ENCODE peak calls at places on chromosomes 3 and 15, in eight cellular contexts. R is transverse colon; V is tibial nerve; K is cardiac muscle cell; H is brain microvascular endothelial cell; L is left ventricle myocardium inferior; G is A673; J is CD8-positive, alpha-beta T cell. W is an unnamed sample.

GRCh38 chr3:126886217-126886616 is 96.7 kb upstream of the PLXNA1 start:
- DNase-seq in R (no peak), V (no peak), K (no peak), H (peak; percentile 52), L (no peak), G (no peak), J (no peak), W (no peak)

GRCh38 chr3:24521306-24522154 is 26.9 kb upstream of the THRB start:
- DNase-seq in R (peak; percentile 62), V (peak; percentile 14), K (peak; percentile 71), H (no peak), L (peak; percentile 76), G (peak; percentile 22), J (no peak), W (peak; percentile 30)

GRCh38 chr3:139355502-139355901 is 11.7 kb downstream of the MRPS22 start:
- DNase-seq in R (no peak), V (no peak), K (no peak), H (no peak), L (no peak), G (no peak), J (no peak), W (no peak)

GRCh38 chr3:52153389-52154096 is 680 bp downstream of the POC1A start:
- DNase-seq in R (peak; percentile 59), V (no peak), K (peak; percentile 13), H (peak; percentile 2), L (no peak), G (no peak), J (no peak), W (peak; percentile 19)

GRCh38 chr3:10437272-10437994 is 68.0 kb downstream of the ATP2B2 start:
- DNase-seq in R (no peak), V (no peak), K (no peak), H (peak; percentile 78), L (no peak), G (peak; percentile 51), J (peak; percentile 29), W (no peak)

GRCh38 chr3:44029100-44029499 is 212.6 kb upstream of the TOPAZ1 start:
- DNase-seq in R (no peak), V (no peak), K (no peak), H (no peak), L (no peak), G (no peak), J (no peak), W (no peak)

GRCh38 chr3:51659942-51660341 is 11.1 kb upstream of the TEX264 start:
- DNase-seq in R (no peak), V (no peak), K (no peak), H (no peak), L (no peak), G (no peak), J (no peak), W (no peak)

GRCh38 chr3:10189557-10190374 is 25.0 kb downstream of the IRAK2 start:
- DNase-seq in R (peak; percentile 78), V (peak; percentile 76), K (no peak), H (no peak), L (peak; percentile 86), G (peak; percentile 74), J (no peak), W (no peak)

GRCh38 chr3:134471521-134472193 is 14.1 kb downstream of the ANAPC13 start:
- DNase-seq in R (no peak), V (no peak), K (no peak), H (peak; percentile 56), L (no peak), G (no peak), J (no peak), W (no peak)

GRCh38 chr3:44048949-44049348 is 192.7 kb upstream of the TOPAZ1 start:
- DNase-seq in R (no peak), V (no peak), K (no peak), H (no peak), L (no peak), G (no peak), J (no peak), W (no peak)

GRCh38 chr15:79872358-79873017 is 24.3 kb downstream of the MTHFS start:
- DNase-seq in R (no peak), V (no peak), K (no peak), H (peak; percentile 78), L (no peak), G (no peak), J (peak; percentile 10), W (no peak)

GRCh38 chr15:57216288-57216687 is 160.0 kb upstream of the CGNL1 start:
- DNase-seq in R (no peak), V (no peak), K (no peak), H (peak; percentile 89), L (no peak), G (peak; percentile 78), J (no peak), W (no peak)

GRCh38 chr3:129013491-129013891 is 12.4 kb downstream of the EFCC1 start:
- DNase-seq in R (no peak), V (no peak), K (no peak), H (no peak), L (no peak), G (no peak), J (no peak), W (no peak)

DNA sequence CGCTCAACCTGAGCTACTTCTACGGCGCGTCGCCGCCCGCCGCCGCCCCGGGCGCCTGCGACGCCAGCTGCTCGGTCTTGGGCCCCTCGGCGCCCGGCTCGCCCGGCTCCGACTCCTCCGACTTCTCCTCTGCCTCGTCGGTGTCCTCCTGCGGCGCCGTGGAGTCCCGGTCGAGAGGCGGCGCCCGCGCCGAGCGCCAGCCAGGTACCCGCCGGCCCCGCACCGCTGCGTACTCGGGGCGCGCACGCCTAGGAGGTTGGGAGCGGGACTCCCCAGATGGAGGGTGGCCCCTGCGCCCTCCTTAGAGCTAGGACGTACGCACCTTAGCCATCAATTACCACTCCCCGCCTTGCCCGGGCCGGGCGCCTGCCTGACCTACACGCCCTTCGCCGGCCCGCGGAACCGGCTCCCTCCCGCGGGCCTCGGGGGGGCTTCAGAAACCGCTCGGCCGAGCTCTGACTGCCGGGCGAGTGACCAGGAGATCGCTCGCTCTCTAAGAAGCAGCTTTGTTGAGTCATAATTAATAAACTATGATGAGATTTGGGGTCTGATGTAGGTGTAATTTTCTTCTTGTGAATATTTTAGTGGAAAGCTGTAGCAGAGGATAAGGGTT is 506 bp downstream of the NFKBIZ start:
- DNase-seq in R (peak; percentile 52), V (peak; percentile 16), K (peak; percentile 52), H (no peak), L (peak; percentile 51), G (peak; percentile 61), J (peak; percentile 32), W (no peak)
- TF ChIP-seq CTCF in R (no peak), V (peak; percentile 5), K (no peak), H (no peak), L (peak; percentile 17), G (peak; percentile 16), J (no peak), W (peak; percentile 30)

DNA sequence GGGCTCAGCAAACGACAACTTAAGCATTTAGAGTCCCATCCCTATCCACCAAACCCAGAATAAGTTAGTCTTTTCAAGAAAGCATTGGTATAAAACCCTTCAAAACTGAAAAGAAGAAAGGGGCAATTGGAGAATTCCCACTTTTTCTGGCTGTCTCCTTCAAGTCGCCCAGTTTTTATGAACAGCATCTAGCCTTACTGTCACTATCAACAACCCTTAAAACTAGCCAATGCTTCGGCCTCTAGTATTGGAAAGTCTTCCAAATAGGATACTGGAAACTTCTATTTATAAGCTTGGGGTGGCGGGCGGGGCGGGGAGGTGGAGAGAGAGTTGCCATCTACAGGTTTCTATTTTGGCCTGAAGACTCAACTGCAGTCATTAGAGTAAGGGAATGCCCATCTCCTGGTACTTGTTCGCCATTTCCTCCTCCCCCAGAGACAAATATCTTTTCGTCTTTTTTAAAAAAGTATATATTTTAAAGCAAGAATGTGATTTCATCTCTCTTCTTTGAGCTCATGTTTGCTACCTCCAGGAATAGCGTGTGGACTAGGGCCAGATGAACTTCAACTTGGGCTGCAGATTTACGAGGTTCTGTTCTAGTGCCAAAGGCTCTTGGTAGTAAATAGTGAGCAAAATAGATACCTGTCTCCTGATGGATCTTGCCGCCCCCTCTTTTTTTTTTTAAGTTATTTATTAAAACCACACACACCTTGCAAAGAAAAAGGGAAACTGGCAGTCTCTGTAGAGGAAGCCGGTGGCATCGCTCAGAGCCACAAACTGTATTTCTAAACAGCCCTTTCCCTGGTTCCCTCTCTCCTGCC is 2.7 kb downstream of the BCL6 start:
- DNase-seq in R (peak; percentile 39), V (no peak), K (no peak), H (no peak), L (peak; percentile 68), G (no peak), J (no peak), W (no peak)
- TF ChIP-seq CTCF in R (peak; percentile 30), V (no peak), K (no peak), H (no peak), L (peak; percentile 7), G (no peak), J (peak; percentile 24), W (peak; percentile 21)

GRCh38 chr15:67840747-67841634 is 1.1 kb upstream of the RNU6-1 start:
- DNase-seq in R (peak; percentile 34), V (no peak), K (peak; percentile 50), H (no peak), L (no peak), G (no peak), J (no peak), W (no peak)
- TF ChIP-seq CTCF in R (no peak), V (no peak), K (no peak), H (no peak), L (no peak), G (no peak), J (no peak), W (no peak)

DNA sequence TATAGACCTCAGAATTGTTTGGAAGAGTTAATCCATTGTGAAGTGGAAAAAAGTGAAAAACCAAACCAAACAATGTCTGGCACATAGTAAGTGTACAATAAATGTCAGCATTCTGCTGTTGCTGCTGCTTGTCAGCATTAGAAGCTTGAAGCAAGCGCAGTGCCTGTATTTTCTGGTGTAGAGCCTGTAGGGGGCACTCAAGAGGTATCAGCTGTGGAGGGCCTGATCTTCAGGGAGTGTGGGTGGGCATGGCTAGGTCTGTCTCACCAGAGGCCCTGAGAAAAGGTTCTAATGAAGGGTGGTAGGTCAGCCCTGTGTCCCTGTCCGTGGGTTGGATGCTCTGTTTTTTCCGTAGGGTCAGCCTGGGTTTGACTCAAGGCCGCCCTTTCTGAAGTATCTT is 3.6 kb downstream of the ADAMTSL3 start:
- DNase-seq in R (no peak), V (no peak), K (no peak), H (no peak), L (no peak), G (peak; percentile 38), J (no peak), W (no peak)
- TF ChIP-seq CTCF in R (no peak), V (no peak), K (peak; percentile 33), H (peak; percentile 42), L (peak; percentile 42), G (peak; percentile 55), J (no peak), W (peak; percentile 42)

GRCh38 chr3:132879651-132880050 is 157.4 kb upstream of the NPHP3 start:
- DNase-seq in R (no peak), V (no peak), K (no peak), H (no peak), L (no peak), G (no peak), J (no peak), W (no peak)

GRCh38 chr3:132881756-132882409 is 156.3 kb upstream of the TMEM108 start:
- DNase-seq in R (no peak), V (no peak), K (no peak), H (no peak), L (no peak), G (no peak), J (no peak), W (no peak)

GRCh38 chr3:132880986-132881385 is 157.2 kb upstream of the TMEM108 start:
- DNase-seq in R (no peak), V (no peak), K (no peak), H (no peak), L (no peak), G (no peak), J (no peak), W (no peak)
- TF ChIP-seq CTCF in R (no peak), V (no peak), K (no peak), H (no peak), L (no peak), G (no peak), J (no peak), W (no peak)

W was measured in neural crest cell.